ENCODE peak calls at places on chromosomes 1 and 21, in six cellular contexts. J is retinal pigment epithelial cell; G is left cardiac atrium; B is effector CD4-positive, alpha-beta T cell; V is left lobe of liver; R is NCI-H146. H is an unnamed sample.

GRCh38 chr21:45818904-45819285 is 162.7 kb upstream of the COL6A1 start:
- DNase-seq in J (no peak), G (no peak), B (peak; percentile 17), V (peak; percentile 45), R (no peak), H (peak; percentile 61)

GRCh38 chr1:156060937-156061636 is at the start of gene RAB25:
- DNase-seq in J (no peak), G (no peak), B (no peak), V (no peak), R (peak; percentile 12), H (no peak)

GRCh38 chr1:226223786-226224244 is 351 bp downstream of the MIXL1 start:
- DNase-seq in J (no peak), G (no peak), B (no peak), V (no peak), R (peak; percentile 46), H (no peak)

GRCh38 chr1:15933684-15934083 is 42.2 kb downstream of the ZBTB17 start:
- DNase-seq in J (no peak), G (no peak), B (no peak), V (no peak), R (no peak), H (no peak)

GRCh38 chr1:168288311-168289052 is 7.8 kb downstream of the TBX19 start:
- DNase-seq in J (no peak), G (no peak), B (no peak), V (no peak), R (no peak), H (no peak)

GRCh38 chr21:37546299-37546908 is 179.8 kb downstream of the DYRK1A start:
- DNase-seq in J (no peak), G (no peak), B (no peak), V (no peak), R (no peak), H (no peak)

GRCh38 chr1:92923664-92924063 is 37.6 kb downstream of the DIPK1A start:
- DNase-seq in J (no peak), G (no peak), B (no peak), V (no peak), R (no peak), H (no peak)

GRCh38 chr21:45259206-45259795 is 28.4 kb downstream of the POFUT2 start:
- DNase-seq in J (no peak), G (no peak), B (no peak), V (peak; percentile 40), R (no peak), H (no peak)

GRCh38 chr1:171802207-171802606 is 20.7 kb downstream of the METTL13 start:
- DNase-seq in J (no peak), G (no peak), B (no peak), V (no peak), R (no peak), H (no peak)

GRCh38 chr1:159008744-159009188 is 941 bp upstream of the IFI16 start:
- DNase-seq in J (no peak), G (no peak), B (peak; percentile 36), V (no peak), R (no peak), H (no peak)

GRCh38 chr1:23619299-23620188 is 60.2 kb upstream of the ID3 start:
- DNase-seq in J (no peak), G (peak; percentile 40), B (peak; percentile 82), V (no peak), R (peak; percentile 91), H (no peak)

GRCh38 chr1:54355931-54356679 is 50.1 kb downstream of the SSBP3 start:
- DNase-seq in J (no peak), G (no peak), B (no peak), V (peak; percentile 59), R (no peak), H (no peak)

H was measured in stromal cell of bone marrow.